ENCODE peak calls at places on chromosome 21, in seven cellular contexts. X is upper lobe of right lung, C is GM23248, U is heart right ventricle, D is tibial nerve, Q is H7, Z is ascending aorta. B is an unnamed sample.

GRCh38 chr21:42744520-42745445 is 91.4 kb downstream of the PDE9A start:
- DNase-seq in X (peak; percentile 54), C (no peak), U (no peak), D (no peak), Q (no peak), Z (no peak), B (no peak)

GRCh38 chr21:19998450-19998849 is 999.8 kb upstream of the NCAM2 start:
- DNase-seq in X (no peak), C (no peak), U (no peak), D (no peak), Q (no peak), Z (no peak), B (no peak)

GRCh38 chr21:26177187-26177586 is 6.6 kb upstream of the APP start:
- DNase-seq in X (no peak), C (peak; percentile 35), U (peak; percentile 28), D (no peak), Q (no peak), Z (no peak), B (no peak)

GRCh38 chr21:43733060-43733459 is 14.1 kb downstream of the PDXK start:
- DNase-seq in X (no peak), C (no peak), U (no peak), D (no peak), Q (no peak), Z (no peak), B (no peak)

GRCh38 chr21:39613029-39613934 is 542 bp downstream of the B3GALT5 start:
- DNase-seq in X (no peak), C (no peak), U (no peak), D (no peak), Q (no peak), Z (no peak), B (no peak)

GRCh38 chr21:34008618-34009017 is 64.8 kb upstream of the MRPS6 start:
- DNase-seq in X (no peak), C (no peak), U (no peak), D (no peak), Q (no peak), Z (no peak), B (no peak)

GRCh38 chr21:42363331-42363730 is 3.0 kb downstream of the TFF1 start:
- DNase-seq in X (no peak), C (no peak), U (no peak), D (no peak), Q (no peak), Z (no peak), B (no peak)

GRCh38 chr21:15928686-15929085 is 198.9 kb downstream of the USP25 start:
- DNase-seq in X (no peak), C (no peak), U (no peak), D (no peak), Q (no peak), Z (no peak), B (no peak)

GRCh38 chr21:18244721-18245486 is at the start of gene CHODL:
- DNase-seq in X (peak; percentile 63), C (no peak), U (no peak), D (no peak), Q (peak; percentile 43), Z (no peak), B (no peak)

GRCh38 chr21:33801424-33802405 is 113.9 kb downstream of the ATP5PO start:
- DNase-seq in X (no peak), C (peak; percentile 84), U (no peak), D (no peak), Q (peak; percentile 41), Z (no peak), B (peak; percentile 36)

GRCh38 chr21:32770514-32771133 is 931 bp downstream of the PAXBP1 start:
- DNase-seq in X (no peak), C (peak; percentile 62), U (no peak), D (peak; percentile 14), Q (no peak), Z (no peak), B (no peak)

GRCh38 chr21:16534408-16535099 is 804.8 kb downstream of the USP25 start:
- DNase-seq in X (no peak), C (peak; percentile 76), U (peak; percentile 80), D (peak; percentile 85), Q (no peak), Z (peak; percentile 77), B (peak; percentile 19)

GRCh38 chr21:32812035-32812434 is 40.5 kb upstream of the PAXBP1 start:
- DNase-seq in X (no peak), C (peak; percentile 55), U (no peak), D (no peak), Q (no peak), Z (no peak), B (no peak)

GRCh38 chr21:27382404-27382803 is 415.5 kb upstream of the ADAMTS5 start:
- DNase-seq in X (no peak), C (no peak), U (no peak), D (no peak), Q (no peak), Z (no peak), B (no peak)

GRCh38 chr21:16773206-16773605 is 739.6 kb upstream of the CXADR start:
- DNase-seq in X (no peak), C (peak; percentile 45), U (no peak), D (no peak), Q (no peak), Z (no peak), B (peak; percentile 16)

GRCh38 chr21:16280731-16281130 is 550.9 kb downstream of the USP25 start:
- DNase-seq in X (no peak), C (peak; percentile 27), U (no peak), D (no peak), Q (no peak), Z (no peak), B (peak; percentile 19)

GRCh38 chr21:35619184-35619583 is 441.1 kb downstream of the SETD4 start:
- DNase-seq in X (no peak), C (peak; percentile 85), U (no peak), D (no peak), Q (no peak), Z (no peak), B (no peak)

GRCh38 chr21:25722631-25723030 is 12.1 kb downstream of the ATP5PF start:
- DNase-seq in X (no peak), C (no peak), U (no peak), D (no peak), Q (no peak), Z (no peak), B (no peak)

GRCh38 chr21:39715804-39716397 is 29.1 kb upstream of the IGSF5 start:
- DNase-seq in X (no peak), C (peak; percentile 59), U (peak; percentile 52), D (peak; percentile 61), Q (peak; percentile 55), Z (peak; percentile 69), B (peak; percentile 47)

GRCh38 chr21:38669186-38669585 is 136.5 kb upstream of the ETS2 start:
- DNase-seq in X (no peak), C (peak; percentile 66), U (no peak), D (no peak), Q (peak; percentile 56), Z (no peak), B (peak; percentile 23)

GRCh38 chr21:31279986-31280385 is 64.1 kb downstream of the TIAM1 start:
- DNase-seq in X (no peak), C (no peak), U (no peak), D (no peak), Q (no peak), Z (no peak), B (no peak)

GRCh38 chr21:27477321-27477720 is 510.4 kb upstream of the ADAMTS5 start:
- DNase-seq in X (no peak), C (peak; percentile 22), U (no peak), D (no peak), Q (no peak), Z (no peak), B (no peak)

GRCh38 chr21:34110594-34111202 is 37.3 kb downstream of the MRPS6 start:
- DNase-seq in X (no peak), C (no peak), U (no peak), D (no peak), Q (no peak), Z (no peak), B (no peak)

DNA sequence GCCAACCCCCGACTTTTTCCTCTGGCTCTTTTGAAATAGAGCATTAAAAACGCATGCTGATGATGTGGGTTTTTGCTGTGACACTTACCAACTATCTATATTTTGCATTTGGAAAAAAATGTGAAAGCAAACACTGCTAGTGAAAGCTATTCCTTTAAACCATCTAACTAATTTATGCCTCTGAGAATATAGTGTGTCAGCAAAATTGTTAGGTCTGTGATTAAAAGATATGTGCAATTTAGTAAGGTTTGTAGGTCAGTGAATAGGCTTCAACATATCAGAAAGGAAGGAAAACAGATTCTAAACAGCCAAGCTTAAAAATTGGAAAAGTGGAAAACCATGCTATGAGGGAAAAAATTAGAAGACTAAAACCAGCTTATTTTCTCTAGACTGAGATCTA is 1929.3 kb downstream of the NCAM2 start:
- DNase-seq in X (no peak), C (no peak), U (no peak), D (no peak), Q (no peak), Z (no peak), B (no peak)
- H3K36me3 ChIP-seq in X (no peaks in the 10 kb centered on the region), C (no peaks in the 10 kb centered on the region), U (no peaks in the 10 kb centered on the region), D (no peaks in the 10 kb centered on the region), Q (no peaks in the 10 kb centered on the region), Z (no peaks in the 10 kb centered on the region), B (no peaks in the 10 kb centered on the region)

GRCh38 chr21:46246345-46246744 is 17.8 kb upstream of the LSS start:
- DNase-seq in X (no peak), C (no peak), U (no peak), D (no peak), Q (no peak), Z (no peak), B (no peak)

GRCh38 chr21:46243325-46243724 is 14.8 kb upstream of the LSS start:
- DNase-seq in X (no peak), C (no peak), U (no peak), D (no peak), Q (no peak), Z (no peak), B (no peak)

GRCh38 chr21:46244602-46245001 is 16.0 kb upstream of the LSS start:
- DNase-seq in X (no peak), C (no peak), U (no peak), D (no peak), Q (no peak), Z (no peak), B (no peak)

GRCh38 chr21:46243865-46244490 is 15.4 kb upstream of the LSS start:
- DNase-seq in X (no peak), C (no peak), U (no peak), D (no peak), Q (no peak), Z (no peak), B (no peak)

GRCh38 chr21:46245213-46245915 is 16.8 kb upstream of the LSS start:
- DNase-seq in X (no peak), C (no peak), U (no peak), D (no peak), Q (no peak), Z (no peak), B (no peak)
- H3K36me3 ChIP-seq in X (peaks cover 99% of the 10 kb centered on the region), C (peaks cover 67% of the 10 kb centered on the region), U (peaks cover 100% of the 10 kb centered on the region), D (peaks cover 42% of the 10 kb centered on the region), Q (peaks cover 58% of the 10 kb centered on the region), Z (peaks cover 69% of the 10 kb centered on the region), B (peaks cover 71% of the 10 kb centered on the region)

GRCh38 chr21:28877318-28877884 is 115.3 kb downstream of the LTN1 start:
- DNase-seq in X (no peak), C (no peak), U (no peak), D (no peak), Q (no peak), Z (no peak), B (no peak)
- H3K36me3 ChIP-seq in X (peaks cover 51% of the 10 kb centered on the region), C (peaks cover 18% of the 10 kb centered on the region), U (peaks cover 95% of the 10 kb centered on the region), D (no peaks in the 10 kb centered on the region), Q (peaks cover 10% of the 10 kb centered on the region), Z (peaks cover 18% of the 10 kb centered on the region), B (peaks cover 34% of the 10 kb centered on the region)

DNA sequence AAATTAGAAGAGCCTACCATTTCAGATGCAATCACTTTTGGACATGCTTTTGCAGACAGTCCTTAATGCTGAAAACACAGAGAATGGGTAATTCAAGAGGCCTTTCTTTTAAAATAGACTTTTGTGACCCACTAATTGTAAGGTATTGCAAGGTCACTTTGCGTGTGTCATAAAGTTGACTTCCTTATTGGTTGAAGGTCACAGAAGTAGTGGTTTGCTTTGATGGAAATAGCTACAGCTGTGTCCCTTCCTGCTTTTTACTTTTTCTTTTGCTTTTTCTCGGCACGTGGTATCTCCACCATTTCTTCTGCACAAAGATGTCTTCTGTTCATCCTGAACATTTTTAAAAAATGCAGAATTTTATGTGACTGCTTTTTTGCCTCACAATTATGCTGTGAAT is 146.8 kb downstream of the DYRK1A start:
- DNase-seq in X (no peak), C (no peak), U (no peak), D (no peak), Q (no peak), Z (no peak), B (no peak)
- H3K36me3 ChIP-seq in X (peaks cover 74% of the 10 kb centered on the region), C (peaks cover 62% of the 10 kb centered on the region), U (peaks cover 86% of the 10 kb centered on the region), D (peaks cover 22% of the 10 kb centered on the region), Q (peaks cover 10% of the 10 kb centered on the region), Z (peaks cover 47% of the 10 kb centered on the region), B (peaks cover 40% of the 10 kb centered on the region)

B was measured in cardiac muscle cell.